ENCODE peak calls at places on chromosomes 13 and 19, in seven cellular contexts. F is breast epithelium, V is endodermal cell, M is colonic mucosa, W is mucosa of descending colon, A is neural crest cell, E is RWPE1. Y is an unnamed sample.

GRCh38 chr13:111905609-111905945 is 161.4 kb upstream of the SOX1 start:
- DNase-seq in M (no peak), F (no peak), V (no peak), A (no peak), E (no peak), W (no peak), Y (peak)

GRCh38 chr13:75715598-75716523 is 79.7 kb downstream of the LMO7 start:
- DNase-seq in E (no peak), W (no peak), F (no peak), V (no peak), A (no peak), M (no peak), Y (no peak)

GRCh38 chr13:109971006-109971744 is 184.8 kb upstream of the IRS2 start:
- DNase-seq in E (no peak), V (peak), F (no peak), W (no peak), A (no peak), M (no peak), Y (no peak)

GRCh38 chr19:17881701-17882100 is 10.0 kb downstream of the SLC5A5 start:
- DNase-seq in W (no peak), V (no peak), M (no peak), E (no peak), A (no peak), F (no peak), Y (no peak)

GRCh38 chr19:34712606-34713261 is 21.3 kb upstream of the ZNF181 start:
- DNase-seq in M (peak), E (peak), V (peak), F (no peak), A (peak), W (no peak), Y (no peak)

GRCh38 chr13:48491423-48492122 is 41.3 kb downstream of the RCBTB2 start:
- DNase-seq in F (no peak), V (no peak), W (no peak), M (no peak), E (no peak), A (no peak), Y (no peak)

GRCh38 chr19:39497850-39498261 is 891 bp upstream of the DLL3 start:
- DNase-seq in E (no peak), M (peak), W (peak), V (peak), A (peak), F (no peak), Y (no peak)

GRCh38 chr13:65236841-65237418 is 1993.2 kb downstream of the PCDH9 start:
- DNase-seq in F (no peak), E (no peak), A (no peak), W (no peak), M (no peak), V (peak), Y (no peak)

GRCh38 chr13:50310734-50311133 is 295.5 kb downstream of the KCNRG start:
- DNase-seq in E (no peak), V (no peak), W (no peak), M (no peak), A (no peak), F (no peak), Y (no peak)

GRCh38 chr13:95745752-95746151 is 68.8 kb downstream of the DNAJC3 start:
- DNase-seq in V (no peak), M (no peak), E (no peak), A (no peak), F (no peak), W (no peak), Y (no peak)

GRCh38 chr19:1406496-1406817 is 929 bp upstream of the DAZAP1 start:
- DNase-seq in F (peak), A (no peak), E (no peak), V (no peak), M (peak), W (no peak), Y (no peak)

GRCh38 chr13:75137911-75138571 is 343.9 kb downstream of the TBC1D4 start:
- DNase-seq in V (no peak), F (no peak), A (no peak), M (no peak), W (no peak), E (no peak), Y (no peak)

GRCh38 chr19:44570603-44570983 is 41.1 kb upstream of the CEACAM20 start:
- DNase-seq in A (no peak), V (no peak), W (no peak), F (no peak), M (no peak), E (no peak), Y (no peak)
- TF ChIP-seq CTCF in A (no peak), V (no peak), W (no peak), F (no peak), M (no peak), E (no peak), Y (no peak)

DNA sequence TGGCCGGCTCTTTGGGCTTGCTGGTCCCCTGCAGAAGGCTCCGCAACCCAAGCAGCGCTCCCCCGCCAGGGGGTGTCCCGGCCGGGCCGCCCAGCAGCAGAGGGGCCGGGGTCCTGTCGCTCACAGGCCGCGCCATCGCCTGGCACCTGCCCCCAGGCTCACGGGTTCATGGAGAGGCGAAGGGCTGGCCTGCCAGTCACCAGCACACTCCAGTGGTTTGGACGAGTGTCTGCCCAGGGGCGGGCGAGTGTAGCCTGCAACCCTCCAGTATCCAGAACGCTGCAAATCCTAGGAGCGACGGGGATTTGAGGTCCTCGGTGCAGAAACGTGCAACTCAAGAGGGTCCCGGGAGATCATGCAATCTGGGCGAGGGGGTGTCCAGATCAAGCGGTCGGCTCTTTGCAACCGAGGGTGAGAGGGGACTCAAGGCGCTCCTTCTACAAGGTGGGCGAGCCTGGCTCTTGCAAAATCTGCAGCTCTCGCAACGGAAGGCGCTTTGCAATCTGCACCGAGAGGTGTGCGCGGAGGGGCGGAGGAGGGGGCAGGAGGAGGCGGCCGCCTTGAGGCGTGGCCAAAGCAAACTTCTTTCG is at the start of gene DBP:
- DNase-seq in F (peak), A (no peak), M (no peak), V (peak), W (peak), E (no peak), Y (no peak)
- TF ChIP-seq CTCF in F (peak), A (no peak), M (no peak), V (peak), W (no peak), E (no peak), Y (peak)

GRCh38 chr13:102800145-102801041 is 1.5 kb downstream of the BIVM start:
- DNase-seq in W (peak), A (peak), V (peak), E (peak), F (peak), M (peak), Y (peak)
- TF ChIP-seq CTCF in W (peak), A (peak), V (peak), E (peak), F (peak), M (peak), Y (peak)

DNA sequence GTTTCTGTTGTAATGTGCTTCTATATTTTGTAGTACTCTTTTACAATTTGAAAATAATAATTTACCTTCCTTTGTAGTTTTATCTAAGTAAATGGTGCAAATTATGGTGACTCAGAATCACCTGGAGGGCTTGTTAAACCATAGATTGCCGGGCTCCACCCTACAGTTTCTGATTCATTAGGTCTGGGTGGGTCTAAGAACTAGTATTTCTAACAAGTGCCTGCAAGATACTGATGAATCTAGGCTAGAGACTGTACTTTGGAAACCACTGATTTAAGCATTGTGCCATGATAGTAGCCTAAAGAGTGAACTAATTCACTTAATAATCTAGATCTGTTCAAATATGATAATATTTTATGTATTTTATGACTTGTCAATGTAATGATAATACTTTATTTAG is 437.4 kb upstream of the SPRY2 start:
- DNase-seq in M (no peak), E (peak), A (no peak), W (no peak), V (no peak), F (no peak), Y (no peak)
- TF ChIP-seq CTCF in M (no peak), E (no peak), A (no peak), W (no peak), V (no peak), F (no peak), Y (no peak)

DNA sequence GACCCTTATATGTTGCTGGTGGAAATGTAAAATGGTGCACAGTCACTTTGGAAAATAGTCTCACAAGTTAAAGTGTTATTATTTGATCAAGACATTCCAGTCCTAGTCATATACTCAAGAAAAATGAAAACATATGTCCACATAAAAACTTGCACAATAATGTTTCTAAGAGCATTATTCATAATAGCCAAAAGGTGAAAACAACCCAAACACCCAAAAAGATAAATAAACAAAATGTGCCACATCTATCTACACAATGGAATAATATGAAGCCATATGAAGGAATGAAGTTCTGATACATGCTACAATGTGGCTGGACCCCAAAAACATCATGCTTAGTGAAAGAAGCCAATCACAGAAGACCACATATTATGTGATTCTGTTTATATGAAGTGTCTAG is 14.4 kb upstream of the AKAP8 start:
- DNase-seq in F (no peak), W (no peak), M (no peak), E (no peak), V (no peak), A (no peak), Y (no peak)
- TF ChIP-seq CTCF in F (no peak), W (no peak), M (no peak), E (no peak), V (no peak), A (no peak), Y (no peak)

GRCh38 chr13:32214073-32214472 is 101.1 kb downstream of the ZAR1L start:
- DNase-seq in A (no peak), V (no peak), M (no peak), F (no peak), W (no peak), E (no peak), Y (no peak)
- TF ChIP-seq CTCF in A (no peak), V (no peak), M (no peak), F (no peak), W (no peak), E (no peak), Y (no peak)

DNA sequence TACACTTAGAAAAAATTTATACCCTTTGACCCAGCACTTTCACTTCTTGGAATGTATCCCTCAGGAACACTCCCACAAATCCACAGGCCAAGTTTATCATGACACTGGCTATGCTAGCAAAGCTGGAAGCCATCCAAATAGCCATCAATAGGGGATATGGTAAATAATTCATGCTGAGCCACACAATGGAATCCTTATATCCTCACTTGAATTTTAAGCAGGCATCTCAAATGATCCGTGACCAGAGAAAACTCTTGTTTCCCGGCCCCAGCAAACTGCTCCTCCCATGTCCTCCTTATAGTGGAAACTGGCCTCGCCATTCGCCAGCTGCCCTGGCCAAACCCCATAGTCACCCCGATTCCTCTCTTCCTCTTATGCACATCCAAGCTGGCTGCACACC is 37.6 kb downstream of the GRIK5 start:
- DNase-seq in V (peak), W (no peak), E (no peak), M (no peak), A (no peak), F (no peak), Y (no peak)
- TF ChIP-seq CTCF in V (no peak), W (no peak), E (no peak), M (no peak), A (no peak), F (no peak), Y (no peak)

GRCh38 chr19:7748756-7749155 is 1.4 kb upstream of the CD209 start:
- DNase-seq in M (no peak), V (peak), W (no peak), F (no peak), E (peak), A (no peak), Y (no peak)
- TF ChIP-seq CTCF in M (no peak), V (peak), W (no peak), F (no peak), E (no peak), A (no peak), Y (no peak)

GRCh38 chr13:73169971-73170370 is 111.2 kb downstream of the KLF5 start:
- DNase-seq in E (no peak), W (no peak), V (peak), F (no peak), M (no peak), A (no peak), Y (no peak)

GRCh38 chr13:73171242-73171641 is 112.4 kb downstream of the KLF5 start:
- DNase-seq in W (no peak), V (no peak), F (no peak), M (peak), A (no peak), E (no peak), Y (no peak)

GRCh38 chr13:73173160-73173905 is 114.5 kb downstream of the KLF5 start:
- DNase-seq in A (no peak), F (no peak), E (no peak), M (no peak), V (no peak), W (no peak), Y (no peak)

GRCh38 chr13:73174521-73175010 is 115.8 kb downstream of the KLF5 start:
- DNase-seq in W (no peak), M (no peak), F (no peak), E (no peak), A (no peak), V (no peak), Y (no peak)

DNA sequence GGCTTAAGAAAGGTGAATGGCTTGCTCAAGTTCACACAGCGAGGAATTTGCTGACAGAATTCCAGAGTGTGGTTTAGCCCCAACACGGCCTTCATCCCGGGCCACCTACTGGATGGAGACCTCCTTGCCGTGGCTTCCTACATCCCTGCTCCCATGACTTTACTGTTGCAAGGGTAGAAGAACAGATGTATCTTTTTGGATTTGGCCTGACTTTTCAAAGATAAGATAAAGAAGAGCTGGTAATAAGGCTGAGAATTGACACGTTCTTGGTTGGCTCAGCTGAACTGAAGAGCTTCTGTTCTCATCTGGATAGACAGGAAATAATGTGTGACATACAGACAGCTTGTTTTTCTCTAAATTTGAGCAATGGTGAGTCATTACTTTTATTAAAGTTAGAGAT is 113.1 kb downstream of the KLF5 start:
- DNase-seq in M (no peak), E (no peak), V (peak), A (no peak), F (no peak), W (no peak), Y (no peak)
- TF ChIP-seq CTCF in M (no peak), E (no peak), V (peak), A (no peak), F (no peak), W (no peak), Y (no peak)

Y was measured in osteocyte.